ENCODE peak calls at places on chromosomes 16 and 17, in four cellular contexts. One of them, this sample, is unnamed.

GRCh38 chr16:58217341-58217925 is 19.5 kb upstream of the CSNK2A2 start:
- DNase-seq in fibroblast of the aortic adventitia: no peak
- DNase-seq in transverse colon: no peak
- DNase-seq in substantia nigra: no peak
- DNase-seq in this sample: no peak

GRCh38 chr17:47279062-47279801 is 25.6 kb downstream of the ITGB3 start:
- DNase-seq in substantia nigra: no peak
- DNase-seq in transverse colon: peak
- DNase-seq in fibroblast of the aortic adventitia: peak
- DNase-seq in this sample: peak

GRCh38 chr17:82924812-82925211 is 85.0 kb upstream of the ZNF750 start:
- DNase-seq in transverse colon: no peak
- DNase-seq in substantia nigra: no peak
- DNase-seq in fibroblast of the aortic adventitia: no peak
- DNase-seq in this sample: no peak

GRCh38 chr16:34802396-34802795 is 1343.0 kb downstream of the TP53TG3F start:
- DNase-seq in substantia nigra: no peak
- DNase-seq in transverse colon: no peak
- DNase-seq in fibroblast of the aortic adventitia: no peak
- DNase-seq in this sample: no peak

GRCh38 chr16:9351841-9352434 is 260.5 kb downstream of the HAPSTR1 start:
- DNase-seq in transverse colon: no peak
- DNase-seq in fibroblast of the aortic adventitia: no peak
- DNase-seq in substantia nigra: no peak
- DNase-seq in this sample: no peak

GRCh38 chr16:76766538-76766937 is 424.5 kb upstream of the MON1B start:
- DNase-seq in fibroblast of the aortic adventitia: no peak
- DNase-seq in substantia nigra: no peak
- DNase-seq in transverse colon: no peak
- DNase-seq in this sample: no peak

GRCh38 chr17:66764559-66764958 is 70.4 kb upstream of the CACNG5 start:
- DNase-seq in transverse colon: no peak
- DNase-seq in fibroblast of the aortic adventitia: no peak
- DNase-seq in substantia nigra: no peak
- DNase-seq in this sample: no peak

GRCh38 chr16:66344533-66345145 is 21.9 kb upstream of the CDH5 start:
- DNase-seq in transverse colon: no peak
- DNase-seq in fibroblast of the aortic adventitia: peak
- DNase-seq in substantia nigra: no peak
- DNase-seq in this sample: peak

GRCh38 chr17:75542184-75542583 is 16.7 kb downstream of the LLGL2 start:
- DNase-seq in transverse colon: peak
- DNase-seq in fibroblast of the aortic adventitia: no peak
- DNase-seq in substantia nigra: no peak
- DNase-seq in this sample: no peak

GRCh38 chr17:50604470-50604869 is 30.2 kb upstream of the ABCC3 start:
- DNase-seq in fibroblast of the aortic adventitia: peak
- DNase-seq in substantia nigra: no peak
- DNase-seq in transverse colon: peak
- DNase-seq in this sample: peak

GRCh38 chr17:74754832-74755231 is 6.4 kb downstream of the NHERF1 start:
- DNase-seq in fibroblast of the aortic adventitia: no peak
- DNase-seq in substantia nigra: no peak
- DNase-seq in transverse colon: no peak
- DNase-seq in this sample: no peak

GRCh38 chr16:8675183-8676159 is 1.1 kb downstream of the ABAT start:
- DNase-seq in substantia nigra: no peak
- DNase-seq in transverse colon: no peak
- DNase-seq in fibroblast of the aortic adventitia: no peak
- DNase-seq in this sample: no peak

GRCh38 chr17:61218438-61218837 is 181.2 kb upstream of the TBX2 start:
- DNase-seq in transverse colon: no peak
- DNase-seq in fibroblast of the aortic adventitia: peak
- DNase-seq in substantia nigra: no peak
- DNase-seq in this sample: peak

GRCh38 chr17:17354560-17355357 is 51.6 kb downstream of the NT5M start:
- DNase-seq in transverse colon: peak
- DNase-seq in fibroblast of the aortic adventitia: peak
- DNase-seq in substantia nigra: peak
- DNase-seq in this sample: peak

GRCh38 chr17:38455288-38455915 is 27.1 kb downstream of the ARHGAP23 start:
- DNase-seq in transverse colon: no peak
- DNase-seq in substantia nigra: no peak
- DNase-seq in fibroblast of the aortic adventitia: no peak
- DNase-seq in this sample: no peak

This sample was measured in adipocyte.